ENCODE peak calls at places on chromosomes 2 and 18, in nine cellular contexts. A is left ventricle myocardium inferior; B is SJSA1; I is mucosa of descending colon; Y is stomach; R is psoas muscle; O is BE2C; S is effector memory CD4-positive, alpha-beta T cell; K is colonic mucosa. M is an unnamed sample. For H3K4me1, the result is how much of the 10 kb centered on the place peaks cover.

GRCh38 chr18:22613058-22613690 is 195.5 kb upstream of the CTAGE1 start:
- DNase-seq in I (peak), S (no peak), Y (peak), K (peak), R (no peak), A (no peak), B (no peak), O (no peak), M (no peak)

GRCh38 chr2:55151721-55152433 is 80.2 kb downstream of the CLHC1 start:
- DNase-seq in S (no peak), A (no peak), R (no peak), O (no peak), K (no peak), B (no peak), I (no peak), Y (no peak), M (peak)

GRCh38 chr2:70552501-70553333 is 909 bp downstream of the TGFA start:
- DNase-seq in K (peak), B (no peak), I (peak), A (no peak), S (no peak), Y (peak), R (no peak), O (no peak), M (peak)

GRCh38 chr2:48017136-48017535 is 110.8 kb upstream of the FBXO11 start:
- DNase-seq in S (no peak), K (no peak), I (no peak), Y (no peak), A (no peak), O (no peak), R (no peak), B (no peak), M (no peak)

GRCh38 chr2:216989335-216990129 is 129.7 kb upstream of the TNP1 start:
- DNase-seq in B (no peak), A (no peak), I (no peak), R (no peak), O (no peak), S (no peak), K (no peak), Y (no peak), M (no peak)

GRCh38 chr2:102059151-102059550 is 67.4 kb downstream of the IL1R2 start:
- DNase-seq in Y (no peak), S (no peak), B (no peak), I (peak), O (no peak), K (peak), R (no peak), A (no peak), M (no peak)

GRCh38 chr18:36481201-36481657 is 183.7 kb downstream of the FHOD3 start:
- DNase-seq in S (no peak), R (no peak), B (no peak), K (no peak), O (no peak), Y (no peak), A (no peak), I (no peak), M (no peak)

GRCh38 chr2:224400886-224401632 is 848 bp downstream of the FAM124B start:
- DNase-seq in O (no peak), S (no peak), K (no peak), R (no peak), A (no peak), Y (no peak), B (no peak), I (no peak), M (no peak)

GRCh38 chr2:108288534-108289106 is at the start of gene SULT1C2:
- DNase-seq in I (peak), K (peak), S (no peak), O (no peak), Y (peak), A (no peak), B (no peak), R (no peak), M (peak)

GRCh38 chr2:241268716-241269445 is 46.6 kb downstream of the HDLBP start:
- DNase-seq in O (no peak), B (no peak), S (no peak), Y (no peak), I (no peak), R (no peak), K (no peak), A (no peak), M (no peak)

GRCh38 chr2:183250472-183250871 is 126.2 kb downstream of the NUP35 start:
- DNase-seq in S (no peak), R (no peak), Y (no peak), A (no peak), O (no peak), B (no peak), K (no peak), I (no peak), M (no peak)

GRCh38 chr2:130849896-130850787 is 13.4 kb downstream of the ARHGEF4 start:
- DNase-seq in Y (no peak), K (no peak), A (no peak), S (no peak), R (no peak), B (no peak), O (no peak), I (no peak), M (no peak)

GRCh38 chr2:14903709-14904374 is 271.3 kb downstream of the LRATD1 start:
- DNase-seq in S (no peak), Y (peak), R (no peak), O (peak), A (no peak), B (no peak), I (peak), K (peak), M (peak)

GRCh38 chr2:208224802-208225201 is 30.1 kb downstream of the IDH1 start:
- DNase-seq in I (no peak), A (no peak), B (no peak), K (no peak), S (no peak), R (no peak), O (no peak), Y (no peak), M (no peak)

GRCh38 chr2:3959372-3959771 is 256.0 kb downstream of the DCDC2C start:
- DNase-seq in I (no peak), B (peak), O (no peak), S (no peak), K (no peak), R (no peak), Y (no peak), A (no peak), M (no peak)

GRCh38 chr18:64678048-64678447 is 529.2 kb upstream of the LINC00305 start:
- DNase-seq in R (no peak), B (no peak), A (no peak), Y (no peak), O (no peak), I (no peak), K (no peak), S (no peak), M (peak)

GRCh38 chr2:145957929-145958328 is 1438.0 kb upstream of the ZEB2 start:
- DNase-seq in Y (no peak), B (no peak), R (no peak), I (no peak), O (no peak), A (no peak), K (no peak), S (no peak), M (no peak)

GRCh38 chr2:241563031-241563507 is 4.5 kb downstream of the BOK start:
- DNase-seq in Y (no peak), O (no peak), A (no peak), R (no peak), K (no peak), B (no peak), S (no peak), I (no peak), M (peak)

GRCh38 chr18:27549335-27550039 is 364.4 kb upstream of the CHST9 start:
- DNase-seq in A (no peak), S (no peak), K (no peak), O (no peak), R (no peak), Y (no peak), I (no peak), B (no peak), M (no peak)

GRCh38 chr18:57209697-57210096 is 62.8 kb downstream of the BOD1L2 start:
- DNase-seq in K (no peak), Y (no peak), R (no peak), O (no peak), I (no peak), S (no peak), B (no peak), A (no peak), M (no peak)

GRCh38 chr2:226190479-226191252 is 609.0 kb downstream of the IRS1 start:
- DNase-seq in I (no peak), B (peak), S (no peak), Y (no peak), O (no peak), K (no peak), R (no peak), A (no peak), M (no peak)

GRCh38 chr2:101745711-101746694 is 48.5 kb downstream of the MAP4K4 start:
- DNase-seq in O (no peak), Y (no peak), B (peak), A (no peak), S (no peak), R (no peak), K (no peak), I (no peak), M (no peak)

GRCh38 chr18:3653263-3653858 is 203.4 kb downstream of the TGIF1 start:
- DNase-seq in A (no peak), I (no peak), O (no peak), B (no peak), R (no peak), S (no peak), Y (no peak), K (no peak), M (peak)

GRCh38 chr2:235694721-235695601 is 201.1 kb downstream of the AGAP1 start:
- DNase-seq in I (no peak), R (no peak), Y (no peak), A (no peak), O (no peak), S (no peak), K (no peak), B (no peak), M (no peak)
- H3K4me3 ChIP-seq in I (no peak), R (no peak), Y (no peak), A (no peak), O (no peak), S (no peak), K (no peak), B (no peak), M (no peak)

DNA sequence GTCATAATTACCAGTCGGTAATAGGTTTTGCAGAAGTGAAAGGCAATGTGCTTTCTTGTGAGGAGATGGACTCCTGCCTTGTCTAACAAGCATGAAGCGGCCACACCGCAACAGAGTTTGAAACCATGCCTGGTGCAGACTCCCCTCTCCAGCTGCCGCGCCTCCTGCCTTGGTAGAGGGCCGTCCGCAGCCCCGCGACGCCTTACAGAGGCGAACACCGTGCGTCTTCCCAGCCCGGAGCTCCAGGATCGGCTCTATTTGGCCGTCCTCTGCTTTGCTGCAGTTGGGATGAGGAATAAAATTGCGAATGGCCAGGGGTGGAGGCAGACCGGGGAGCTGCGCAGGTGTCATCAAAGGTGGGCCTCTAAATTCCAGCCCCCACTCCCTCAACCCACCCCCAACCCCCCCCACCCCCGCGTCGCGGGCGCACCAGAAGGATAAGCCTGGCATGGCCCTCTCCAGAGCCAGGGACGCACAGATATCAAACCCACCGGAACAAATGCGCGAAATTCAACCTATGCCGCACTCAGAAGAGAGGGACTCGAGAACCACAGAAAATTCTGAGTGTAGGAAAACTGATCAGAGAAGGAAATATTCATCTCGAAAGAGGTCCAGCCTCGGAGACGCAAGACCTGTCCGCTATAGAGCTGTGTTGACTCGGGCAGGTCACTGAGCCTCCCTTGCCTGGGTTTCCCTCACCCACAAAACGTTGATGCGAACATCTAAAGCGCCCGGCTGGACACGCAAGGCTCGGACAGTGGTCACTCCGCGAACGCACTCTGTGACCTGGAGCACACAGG is 1.1 kb downstream of the TRABD2A start:
- DNase-seq in O (no peak), R (no peak), S (no peak), I (peak), B (no peak), K (peak), Y (no peak), A (no peak), M (peak)
- H3K4me1 ChIP-seq in O (under half), R (under half), S (under half), I (under half), B (under half), K (under half), Y (under half), A (under half), M (under half)

GRCh38 chr2:32931945-32932709 is 14.6 kb upstream of the LTBP1 start:
- DNase-seq in O (peak), I (no peak), A (no peak), Y (no peak), B (no peak), S (no peak), R (no peak), K (no peak), M (peak)
- H3K4me3 ChIP-seq in O (no peak), I (no peak), A (no peak), Y (no peak), B (no peak), S (no peak), R (no peak), K (no peak), M (no peak)

GRCh38 chr2:238873841-238874240 is 26.0 kb downstream of the TWIST2 start:
- DNase-seq in O (no peak), A (no peak), S (no peak), Y (no peak), R (no peak), I (no peak), K (no peak), B (no peak), M (peak)
- H3K4me1 ChIP-seq in O (under half), A (under half), S (under half), Y (under half), R (under half), I (under half), K (under half), B (under half), M (under half)

GRCh38 chr2:190627881-190628412 is 20.9 kb upstream of the NAB1 start:
- DNase-seq in R (no peak), K (peak), Y (no peak), O (peak), B (no peak), A (peak), I (peak), S (no peak), M (no peak)
- H3K4me3 ChIP-seq in R (peak), K (peak), Y (peak), O (peak), B (peak), A (peak), I (no peak), S (peak), M (no peak)

DNA sequence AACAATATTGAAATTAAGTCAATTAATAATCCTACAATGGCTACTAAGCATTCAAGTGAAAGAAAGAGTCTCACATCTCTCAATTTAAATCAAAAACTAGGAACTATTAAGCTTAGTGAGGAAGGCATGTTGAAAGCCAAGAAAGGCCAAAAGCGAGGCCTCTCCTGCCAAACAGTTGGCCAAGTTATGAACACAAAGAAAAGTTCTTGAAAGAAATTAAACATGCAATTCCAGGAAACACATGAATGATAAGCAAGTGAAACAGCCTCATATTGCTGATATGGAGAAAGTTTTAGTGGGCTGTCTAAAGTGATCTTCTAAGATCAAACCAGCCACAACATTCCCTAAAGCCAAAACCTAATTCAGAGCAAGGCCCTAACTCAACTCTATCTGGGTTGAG is 11.8 kb downstream of the RDH14 start:
- DNase-seq in I (no peak), K (no peak), Y (no peak), R (no peak), A (no peak), O (no peak), S (no peak), B (no peak), M (no peak)
- H3K4me1 ChIP-seq in I (under half), K (under half), Y (half or more), R (under half), A (half or more), O (under half), S (under half), B (under half), M (under half)

DNA sequence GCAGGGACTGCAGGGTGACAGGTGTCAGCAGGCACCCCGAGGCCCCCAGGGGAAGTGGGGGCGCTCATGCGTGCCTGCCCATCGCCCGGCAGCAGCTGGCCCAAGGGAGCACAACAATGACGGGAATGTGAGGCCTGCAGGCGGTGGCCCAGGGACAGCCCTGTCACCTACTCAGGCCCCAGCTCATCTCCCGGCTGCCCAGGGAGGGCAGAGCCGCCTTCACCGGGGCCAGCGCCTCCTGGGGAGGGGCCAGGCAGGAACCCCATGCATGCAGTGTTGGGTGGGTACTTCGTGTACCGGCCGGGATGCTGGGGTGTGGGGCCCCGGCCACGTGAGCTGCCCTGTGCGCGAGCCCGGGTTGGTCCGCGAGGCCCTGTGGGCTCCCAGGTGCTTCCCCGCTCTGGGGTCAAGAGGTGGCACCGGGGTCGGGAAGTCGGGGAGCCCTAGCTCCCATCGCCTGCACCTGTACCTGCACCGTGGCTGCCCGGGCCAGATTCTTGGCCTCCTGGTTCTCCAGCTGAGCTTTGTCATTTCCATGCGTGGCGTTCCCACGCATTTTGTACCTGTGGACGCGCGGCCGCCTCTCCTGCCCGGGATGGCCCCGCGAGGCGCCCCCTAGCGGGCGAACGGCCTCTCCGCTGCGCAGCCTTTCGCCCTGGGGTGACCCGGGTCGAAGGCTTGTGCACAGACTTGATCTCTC is 823 bp downstream of the KLHL30 start:
- DNase-seq in S (no peak), Y (no peak), O (no peak), I (no peak), R (no peak), A (peak), K (no peak), B (no peak), M (peak)
- H3K4me3 ChIP-seq in S (no peak), Y (peak), O (no peak), I (no peak), R (peak), A (peak), K (no peak), B (no peak), M (no peak)

GRCh38 chr2:9210030-9210429 is 3.4 kb downstream of the ASAP2 start:
- DNase-seq in R (no peak), K (no peak), B (no peak), I (peak), Y (no peak), S (no peak), O (no peak), A (no peak), M (no peak)
- H3K4me1 ChIP-seq in R (under half), K (under half), B (under half), I (half or more), Y (half or more), S (under half), O (under half), A (half or more), M (under half)

M was measured in endodermal cell.